ENCODE peak calls at places on chromosomes 12 and 14, in six cellular contexts. H, W, E, Z, A and O are unnamed samples.

GRCh38 chr12:27919671-27920235 is 52.8 kb downstream of the PTHLH start:
- DNase-seq in H (no peak), W (no peak), E (no peak), Z (no peak), A (no peak), O (no peak)

GRCh38 chr12:126926023-126926600 is 1340.9 kb upstream of the TMEM132C start:
- DNase-seq in H (peak), W (no peak), E (peak), Z (no peak), A (peak), O (no peak)

GRCh38 chr14:33432407-33433023 is 493.8 kb downstream of the NPAS3 start:
- DNase-seq in H (peak), W (no peak), E (peak), Z (no peak), A (peak), O (no peak)

GRCh38 chr14:64641760-64642159 is 62.5 kb upstream of the PLEKHG3 start:
- DNase-seq in H (no peak), W (no peak), E (no peak), Z (no peak), A (no peak), O (no peak)

GRCh38 chr14:97994020-97994531 is 1196.9 kb downstream of the VRK1 start:
- DNase-seq in H (no peak), W (no peak), E (no peak), Z (no peak), A (no peak), O (no peak)

GRCh38 chr12:89770391-89770790 is 61.8 kb upstream of the ATP2B1 start:
- DNase-seq in H (peak), W (no peak), E (no peak), Z (no peak), A (no peak), O (no peak)

GRCh38 chr14:64082837-64083236 is 211.3 kb downstream of the ESR2 start:
- DNase-seq in H (no peak), W (no peak), E (no peak), Z (no peak), A (no peak), O (no peak)

GRCh38 chr12:117685115-117685926 is 283.5 kb downstream of the KSR2 start:
- DNase-seq in H (peak), W (peak), E (no peak), Z (no peak), A (peak), O (no peak)

GRCh38 chr12:49043856-49044258 is 16.7 kb downstream of the KMT2D start:
- DNase-seq in H (peak), W (peak), E (peak), Z (peak), A (peak), O (peak)

GRCh38 chr14:75705014-75705413 is 44.0 kb downstream of the TTLL5 start:
- DNase-seq in H (no peak), W (no peak), E (no peak), Z (no peak), A (no peak), O (no peak)

GRCh38 chr14:99592933-99593753 is 10.9 kb downstream of the CCDC85C start:
- DNase-seq in H (no peak), W (no peak), E (no peak), Z (no peak), A (no peak), O (no peak)

GRCh38 chr12:100427078-100427477 is 46.6 kb upstream of the NR1H4 start:
- DNase-seq in H (peak), W (no peak), E (no peak), Z (no peak), A (no peak), O (no peak)

GRCh38 chr14:67943947-67944346 is 124.4 kb downstream of the RAD51B start:
- DNase-seq in H (peak), W (peak), E (peak), Z (peak), A (peak), O (peak)

DNA sequence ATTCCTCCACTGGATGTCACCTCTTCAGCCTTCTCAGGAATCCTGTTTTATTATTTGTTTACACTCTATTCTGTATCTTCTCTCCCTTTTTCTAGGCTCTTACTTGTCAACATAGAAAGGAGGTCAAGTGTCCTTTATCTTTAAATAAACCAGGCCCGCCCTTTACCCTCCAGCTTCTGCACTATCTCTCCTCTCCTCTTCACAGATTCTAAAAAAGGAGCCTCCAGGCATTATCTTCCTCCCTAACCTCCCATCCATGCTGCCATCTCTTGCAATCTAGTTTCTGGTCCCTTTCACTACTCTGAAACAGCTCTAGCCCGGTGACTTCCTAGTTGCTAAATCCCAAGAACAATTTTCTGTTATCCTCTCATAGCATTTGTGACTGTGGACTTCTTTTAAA is 24.1 kb upstream of the ARID2 start:
- DNase-seq in H (no peak), W (no peak), E (no peak), Z (no peak), A (no peak), O (no peak)
- TF ChIP-seq CTCF in H (no peak), W (no peak), E (no peak), Z (no peak), A (no peak), O (no peak)

DNA sequence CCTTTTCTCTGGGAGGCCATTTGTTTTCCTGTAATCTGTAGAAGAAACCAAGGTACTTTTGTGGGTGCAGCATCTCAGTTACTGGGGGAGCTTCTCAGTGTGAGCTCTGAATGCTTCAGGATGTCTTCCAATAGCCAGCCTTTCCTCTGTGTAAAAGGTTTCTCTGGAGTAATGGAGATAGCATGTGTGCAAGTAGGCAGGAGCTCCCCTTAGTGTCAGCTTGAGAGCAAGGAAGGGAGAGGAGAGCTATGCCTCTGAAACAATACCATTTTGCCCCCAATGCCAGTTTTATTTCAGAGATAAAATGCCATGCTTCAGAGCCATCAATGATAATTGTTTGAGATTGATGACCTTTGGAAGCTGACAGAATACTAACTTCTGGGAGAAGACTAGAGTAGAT is 125.5 kb downstream of the CRADD start:
- DNase-seq in H (no peak), W (no peak), E (no peak), Z (no peak), A (no peak), O (no peak)
- TF ChIP-seq CTCF in H (no peak), W (no peak), E (no peak), Z (no peak), A (no peak), O (no peak)

DNA sequence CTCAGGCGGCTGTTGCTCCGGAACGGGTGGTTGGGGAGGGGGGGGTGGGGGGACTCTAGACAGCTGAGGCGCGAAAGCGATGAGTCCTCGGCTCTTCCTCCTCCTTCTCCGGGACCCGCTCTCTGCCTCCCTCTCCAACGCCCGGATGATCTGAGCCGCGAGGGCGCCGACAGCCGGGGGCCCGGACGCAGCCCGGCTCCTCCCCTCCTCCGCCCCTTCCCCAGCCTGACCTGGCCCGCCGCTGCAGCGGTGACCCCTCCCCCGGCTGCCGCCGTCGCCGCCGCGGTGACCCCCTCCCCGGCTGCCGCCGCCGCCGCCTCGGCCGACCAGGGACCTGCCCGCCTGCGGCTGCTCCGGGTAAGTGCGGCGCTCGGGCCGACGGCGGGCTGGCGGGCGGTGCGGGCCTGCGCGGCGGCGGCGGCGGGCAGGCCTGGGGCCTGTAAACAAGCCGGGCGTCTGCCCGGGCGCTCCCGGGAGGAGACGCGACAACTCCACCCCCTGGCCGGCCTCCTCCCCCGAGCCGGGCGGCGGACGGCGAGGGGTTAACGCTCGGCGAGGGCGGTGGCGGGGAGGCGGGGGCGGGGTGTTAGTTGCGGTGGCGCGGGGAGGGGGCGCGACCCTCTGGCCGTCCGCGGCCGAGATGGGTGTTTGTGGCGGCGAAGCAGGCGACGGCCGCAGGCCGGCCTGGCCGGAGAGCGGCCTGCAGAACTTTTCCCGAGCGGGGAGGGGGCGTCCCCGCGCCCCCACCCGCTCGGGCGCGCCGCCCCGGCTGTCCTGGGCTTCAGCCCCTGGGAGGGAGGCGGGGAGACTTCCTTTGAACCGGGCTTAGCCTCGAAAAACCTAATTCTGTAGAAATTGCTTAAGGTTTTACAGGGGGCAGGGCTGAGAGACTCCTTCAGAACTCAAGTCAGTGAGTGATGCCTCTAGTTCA is 565 bp downstream of the PPM1A start:
- DNase-seq in H (peak), W (peak), E (peak), Z (peak), A (peak), O (peak)
- TF ChIP-seq CTCF in H (peak), W (no peak), E (no peak), Z (no peak), A (no peak), O (no peak)

DNA sequence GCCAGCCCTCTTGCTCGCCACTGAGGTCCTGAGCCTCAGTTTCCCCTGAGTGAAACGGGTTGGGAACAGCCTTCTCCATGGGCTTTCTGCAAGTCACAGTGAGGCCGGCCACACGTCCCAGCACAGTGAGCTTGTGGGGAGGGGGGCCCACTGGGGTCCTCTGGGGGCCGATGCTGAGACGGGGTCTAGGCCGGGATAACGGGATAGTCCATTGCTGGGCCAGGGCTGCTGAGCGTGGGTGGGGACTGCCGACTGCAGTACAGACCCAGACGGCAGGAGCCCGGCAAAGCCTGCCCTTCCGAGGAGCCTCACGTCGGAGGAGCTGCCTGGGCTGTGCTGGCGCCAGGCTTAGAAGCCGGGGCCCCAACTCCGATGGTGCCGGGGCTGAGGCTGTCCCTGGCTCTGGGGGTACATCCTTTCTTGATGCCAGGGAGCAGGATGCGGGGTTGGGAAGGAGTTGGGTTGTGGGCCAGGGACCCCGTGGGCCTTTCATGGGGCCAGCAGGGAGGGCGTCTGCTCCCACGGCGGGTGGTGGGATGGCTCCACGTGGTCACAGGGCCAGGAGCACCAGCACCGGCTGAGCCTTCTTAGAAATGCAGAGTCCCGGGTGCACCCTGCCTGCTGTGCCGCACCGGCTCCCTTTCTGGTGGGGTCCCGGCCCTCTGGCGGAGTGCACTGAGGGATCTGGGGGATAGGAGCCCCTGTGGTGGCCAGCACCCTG is 24.2 kb downstream of the NOC4L start:
- DNase-seq in H (no peak), W (no peak), E (no peak), Z (no peak), A (no peak), O (no peak)
- TF ChIP-seq CTCF in H (no peak), W (no peak), E (no peak), Z (no peak), A (no peak), O (no peak)

DNA sequence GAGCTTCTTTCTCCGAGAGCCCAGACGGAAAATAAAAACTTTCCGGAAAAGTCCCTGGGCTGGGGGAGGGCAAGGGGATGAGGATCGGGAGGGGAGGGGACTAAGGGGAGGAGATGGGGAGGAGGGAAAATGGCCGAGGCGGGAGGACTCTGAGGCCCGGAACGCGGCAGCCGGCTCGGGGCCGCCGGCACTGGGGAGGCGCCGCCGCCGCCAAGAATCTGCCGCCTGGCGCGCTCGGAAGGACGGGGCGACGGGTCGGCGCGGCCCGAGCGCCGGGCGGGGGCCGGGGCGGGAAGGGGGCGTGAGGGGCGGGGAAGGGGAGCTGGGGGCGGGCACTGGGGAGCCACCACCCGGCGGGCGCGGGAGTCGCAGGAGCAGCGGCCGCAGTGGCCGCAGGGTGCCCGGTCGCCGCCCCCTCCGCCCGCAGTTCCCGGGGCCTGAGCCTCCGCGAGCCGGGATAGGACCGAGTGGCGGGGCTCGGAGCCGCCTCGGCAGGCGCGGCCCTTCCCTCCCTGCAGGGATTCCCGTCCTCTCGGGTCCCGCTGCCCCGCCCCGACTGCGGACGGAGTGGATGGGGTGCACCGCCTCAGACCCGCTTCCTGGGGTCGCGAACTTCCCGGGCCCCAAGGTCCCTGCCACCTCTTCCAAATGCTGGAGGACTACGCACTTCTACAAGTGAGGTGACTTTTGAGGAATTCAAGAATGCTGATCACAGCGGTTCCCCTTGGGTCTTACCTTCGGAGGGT is at the start of gene PRKD1:
- DNase-seq in H (peak), W (peak), E (no peak), Z (peak), A (no peak), O (peak)
- TF ChIP-seq CTCF in H (no peak), W (no peak), E (no peak), Z (peak), A (no peak), O (no peak)